ENCODE peak calls at places on chromosomes 4 and X, in four cellular contexts. E is kidney epithelial cell, A is fibroblast of pulmonary artery, M is psoas muscle. K is an unnamed sample.

GRCh38 chrX:155086202-155086840 is 15.0 kb downstream of the BRCC3 start:
- DNase-seq in E (no peak), M (no peak), A (peak), K (peak)

GRCh38 chrX:120453985-120454384 is 15.1 kb downstream of the LAMP2 start:
- DNase-seq in E (no peak), M (no peak), A (peak), K (no peak)

GRCh38 chr4:89799071-89799470 is 37.9 kb downstream of the SNCA start:
- DNase-seq in E (no peak), M (no peak), A (no peak), K (no peak)

GRCh38 chr4:37885496-37885895 is 5.4 kb upstream of the TBC1D1 start:
- DNase-seq in M (no peak), A (peak), E (no peak), K (no peak)

GRCh38 chr4:182764137-182764536 is 153.0 kb downstream of the DCTD start:
- DNase-seq in E (no peak), M (no peak), A (peak), K (no peak)

GRCh38 chrX:142089193-142089592 is 115.9 kb downstream of the MAGEC2 start:
- DNase-seq in A (peak), E (no peak), M (no peak), K (no peak)

GRCh38 chrX:1903380-1903935 is 288.6 kb downstream of the ASMT start:
- DNase-seq in M (no peak), E (no peak), A (peak), K (no peak)

GRCh38 chrX:12309733-12310054 is 171.4 kb downstream of the FRMPD4 start:
- DNase-seq in E (no peak), A (no peak), M (no peak), K (no peak)

GRCh38 chrX:7706032-7706431 is 136.9 kb upstream of the VCX start:
- DNase-seq in E (no peak), M (no peak), A (no peak), K (no peak)

GRCh38 chr4:133624744-133625143 is 475.6 kb downstream of the PCDH10 start:
- DNase-seq in M (no peak), A (no peak), E (no peak), K (no peak)

GRCh38 chr4:5760246-5760645 is 49.2 kb downstream of the EVC start:
- DNase-seq in A (no peak), E (no peak), M (no peak), K (no peak)

GRCh38 chr4:143587703-143588102 is 74.2 kb downstream of the SMARCA5 start:
- DNase-seq in M (no peak), A (peak), E (no peak), K (no peak)

GRCh38 chr4:150310159-150310895 is 232.1 kb downstream of the DCLK2 start:
- DNase-seq in A (peak), E (peak), M (no peak), K (no peak)

GRCh38 chr4:152197211-152197610 is 338.7 kb downstream of the FBXW7 start:
- DNase-seq in A (no peak), M (no peak), E (no peak), K (no peak)

GRCh38 chr4:173651651-173652282 is 121.7 kb upstream of the HAND2 start:
- DNase-seq in E (no peak), A (no peak), M (no peak), K (no peak)

GRCh38 chrX:48532201-48532600 is 7.3 kb upstream of the TBC1D25 start:
- DNase-seq in E (no peak), A (no peak), M (no peak), K (no peak)

GRCh38 chr4:73669410-73670183 is 49.4 kb upstream of the RASSF6 start:
- DNase-seq in M (no peak), A (peak), E (no peak), K (no peak)

GRCh38 chr4:23237771-23238170 is 545.0 kb downstream of the GBA3 start:
- DNase-seq in E (no peak), A (peak), M (peak), K (no peak)

GRCh38 chr4:58061967-58062366 is 951.8 kb upstream of the IGFBP7 start:
- DNase-seq in A (no peak), E (no peak), M (no peak), K (no peak)

GRCh38 chrX:78029663-78030062 is 60.2 kb upstream of the PGAM4 start:
- DNase-seq in E (no peak), M (no peak), A (peak), K (peak)

GRCh38 chr4:25694466-25694865 is 38.8 kb downstream of the SLC34A2 start:
- DNase-seq in A (peak), M (no peak), E (no peak), K (no peak)

GRCh38 chr4:137853424-137853823 is 321.1 kb upstream of the PCDH18 start:
- DNase-seq in M (no peak), A (no peak), E (no peak), K (no peak)

GRCh38 chr4:115456228-115456627 is 342.8 kb upstream of the NDST4 start:
- DNase-seq in M (no peak), A (no peak), E (no peak), K (no peak)

GRCh38 chr4:99078336-99078735 is 10.3 kb downstream of the ADH5 start:
- DNase-seq in M (no peak), E (no peak), A (no peak), K (no peak)

GRCh38 chr4:7371122-7371941 is 63.4 kb downstream of the PSAPL1 start:
- DNase-seq in M (no peak), E (no peak), A (peak), K (no peak)

DNA sequence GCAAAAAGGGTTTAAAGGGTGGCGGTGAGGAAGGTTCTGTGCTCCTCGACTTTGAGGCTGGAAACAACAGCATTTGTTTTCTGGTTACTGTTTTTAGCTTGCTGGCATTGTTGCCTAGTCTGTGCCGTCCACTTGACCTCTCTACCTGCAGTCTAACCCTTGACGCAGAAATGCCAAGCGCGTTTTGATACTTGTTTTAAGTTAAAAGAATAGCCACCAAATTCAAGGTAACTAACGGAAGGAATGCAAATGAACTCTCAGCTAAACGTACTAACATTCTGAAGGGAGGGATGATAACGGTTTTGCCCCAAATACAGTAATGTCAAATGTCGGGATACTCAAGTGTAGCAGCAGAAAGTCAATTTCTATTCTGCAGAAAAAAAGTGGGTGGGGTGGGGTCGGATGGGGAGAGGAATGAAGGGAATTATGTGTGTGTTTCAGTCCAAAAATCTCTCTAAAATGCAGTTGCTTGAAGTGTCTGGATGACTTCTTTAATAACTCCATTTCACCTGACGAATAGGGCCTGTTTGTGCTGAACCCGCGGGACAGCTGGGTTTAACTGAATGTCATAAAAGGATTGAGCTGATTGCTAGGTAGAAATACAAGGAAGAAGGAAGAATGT is 3.4 kb upstream of the NKX6-1 start:
- DNase-seq in A (no peak), M (no peak), E (no peak), K (no peak)
- TF ChIP-seq CTCF in A (no peak), M (no peak), E (no peak), K (no peak)

GRCh38 chrX:13747836-13748235 is 13.3 kb downstream of the OFD1 start:
- DNase-seq in M (no peak), E (peak), A (peak), K (peak)
- TF ChIP-seq CTCF in M (peak), E (peak), A (peak), K (no peak)

GRCh38 chr4:53313510-53313909 is 52.4 kb downstream of the SCFD2 start:
- DNase-seq in E (no peak), A (peak), M (no peak), K (peak)
- TF ChIP-seq CTCF in E (no peak), A (peak), M (no peak), K (no peak)

GRCh38 chr4:158500054-158500453 is 21.6 kb upstream of the RXFP1 start:
- DNase-seq in A (no peak), M (no peak), E (no peak), K (no peak)

GRCh38 chr4:158490629-158491028 is 31.1 kb upstream of the RXFP1 start:
- DNase-seq in E (no peak), A (no peak), M (no peak), K (no peak)

GRCh38 chr4:158496030-158496741 is 25.5 kb upstream of the RXFP1 start:
- DNase-seq in A (peak), E (no peak), M (peak), K (peak)
- TF ChIP-seq CTCF in A (peak), E (peak), M (peak), K (peak)

DNA sequence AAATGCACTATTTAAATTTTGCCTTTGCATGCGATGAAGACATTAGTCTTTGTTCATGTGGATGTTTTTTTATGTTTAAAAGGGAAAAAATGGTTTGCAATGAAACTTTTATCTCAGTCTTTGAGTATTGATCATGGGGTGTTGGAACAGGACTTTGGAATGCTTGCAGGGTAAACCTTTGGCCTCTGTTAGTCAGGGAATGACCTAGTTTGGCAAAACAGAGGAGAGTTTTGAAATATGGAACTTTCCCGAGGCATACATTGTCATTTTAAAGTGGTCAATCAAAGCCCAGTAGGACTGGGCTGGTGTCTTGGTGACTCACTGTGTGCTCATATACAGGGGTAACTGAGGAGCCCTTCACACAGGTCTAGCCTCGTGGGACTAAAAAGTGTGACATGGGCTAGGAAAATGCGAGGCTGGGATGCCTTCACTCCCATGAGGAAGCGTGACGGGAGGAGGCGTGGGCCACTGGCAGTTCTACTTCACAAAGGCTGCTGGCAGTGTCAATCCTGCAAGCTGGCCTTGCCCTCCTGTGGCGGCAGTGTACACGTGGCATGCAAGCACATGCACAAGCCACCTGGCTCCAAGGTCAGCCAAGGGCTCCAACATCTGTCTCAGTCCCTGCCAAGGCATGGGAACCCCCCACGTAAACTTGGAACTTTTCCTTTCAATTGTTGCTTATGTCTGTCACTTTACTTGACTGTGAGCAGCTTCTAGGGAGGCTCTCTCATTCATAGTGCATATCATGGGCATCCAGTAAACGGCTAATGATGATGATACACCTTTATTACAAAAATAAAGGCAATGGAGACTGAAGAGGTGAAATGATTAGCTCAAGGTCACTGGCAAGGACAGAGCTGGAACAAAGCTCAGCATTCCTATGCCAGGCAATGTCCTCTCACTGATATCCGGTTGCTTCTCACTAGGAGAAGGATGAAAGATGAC is 5.2 kb upstream of the F11 start:
- DNase-seq in M (no peak), A (no peak), E (no peak), K (no peak)
- TF ChIP-seq CTCF in M (no peak), A (no peak), E (no peak), K (no peak)

DNA sequence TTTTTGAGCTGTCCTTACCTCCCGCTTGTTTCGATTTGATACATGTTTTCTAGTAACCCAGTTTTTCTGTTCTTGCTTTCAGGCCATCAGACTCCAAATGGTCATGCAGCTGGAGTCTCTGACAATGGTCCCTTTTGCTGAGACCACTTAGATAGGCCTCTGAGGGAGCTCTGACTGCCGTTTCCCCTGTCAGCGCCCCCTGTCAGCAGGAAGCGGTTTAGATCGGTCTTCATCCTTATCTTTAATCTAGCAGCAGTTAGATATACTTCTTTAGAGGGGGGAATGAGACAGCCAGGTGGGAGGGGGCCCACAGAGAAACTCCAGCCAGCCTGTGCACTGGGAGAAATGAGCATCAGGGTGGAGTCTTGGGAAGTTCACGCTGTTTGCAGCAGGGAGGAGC is 457.9 kb downstream of the GPAT3 start:
- DNase-seq in A (no peak), M (no peak), E (no peak), K (no peak)
- TF ChIP-seq CTCF in A (no peak), M (no peak), E (no peak), K (no peak)

K was measured in endothelial cell.